ENCODE peak calls at places on chromosome 1, in seven cellular contexts. One of them, this sample, is unnamed.

GRCh38 chr1:11107541-11107940 is 7.9 kb upstream of the EXOSC10 start:
- DNase-seq in fibroblast of the conjunctiva: no peak
- DNase-seq in CD4-positive, alpha-beta memory T cell: no peak
- DNase-seq in GM18507: no peak
- DNase-seq in activated CD8-positive, alpha-beta memory T cell treated with anti-CD3 and anti-CD28 coated beads, Interleukin-2, amount 10 ng/mL, durations not matched to agents 7 days and 5 days: no peak
- DNase-seq in transverse colon: no peak
- DNase-seq in DMS 273 treated with DMSO at 0.1 percent for 48 hours: no peak
- DNase-seq in this sample: no peak

GRCh38 chr1:18452550-18452949 is 28.2 kb upstream of the KLHDC7A start:
- DNase-seq in fibroblast of the conjunctiva: no peak
- DNase-seq in CD4-positive, alpha-beta memory T cell: peak; percentile 6
- DNase-seq in GM18507: no peak
- DNase-seq in activated CD8-positive, alpha-beta memory T cell treated with anti-CD3 and anti-CD28 coated beads, Interleukin-2, amount 10 ng/mL, durations not matched to agents 7 days and 5 days: no peak
- DNase-seq in transverse colon: no peak
- DNase-seq in DMS 273 treated with DMSO at 0.1 percent for 48 hours: peak; percentile 21
- DNase-seq in this sample: no peak

GRCh38 chr1:20702416-20702815 is 15.4 kb downstream of the KIF17 start:
- DNase-seq in fibroblast of the conjunctiva: peak; percentile 6
- DNase-seq in CD4-positive, alpha-beta memory T cell: no peak
- DNase-seq in GM18507: no peak
- DNase-seq in activated CD8-positive, alpha-beta memory T cell treated with anti-CD3 and anti-CD28 coated beads, Interleukin-2, amount 10 ng/mL, durations not matched to agents 7 days and 5 days: no peak
- DNase-seq in transverse colon: no peak
- DNase-seq in DMS 273 treated with DMSO at 0.1 percent for 48 hours: no peak
- DNase-seq in this sample: no peak

GRCh38 chr1:241701483-241702290 is 49.6 kb downstream of the WDR64 start:
- DNase-seq in fibroblast of the conjunctiva: peak; percentile 51
- DNase-seq in CD4-positive, alpha-beta memory T cell: no peak
- DNase-seq in GM18507: no peak
- DNase-seq in activated CD8-positive, alpha-beta memory T cell treated with anti-CD3 and anti-CD28 coated beads, Interleukin-2, amount 10 ng/mL, durations not matched to agents 7 days and 5 days: no peak
- DNase-seq in transverse colon: no peak
- DNase-seq in DMS 273 treated with DMSO at 0.1 percent for 48 hours: no peak
- DNase-seq in this sample: no peak

GRCh38 chr1:171873664-171874063 is 32.4 kb downstream of the DNM3 start:
- DNase-seq in fibroblast of the conjunctiva: no peak
- DNase-seq in CD4-positive, alpha-beta memory T cell: no peak
- DNase-seq in GM18507: no peak
- DNase-seq in activated CD8-positive, alpha-beta memory T cell treated with anti-CD3 and anti-CD28 coated beads, Interleukin-2, amount 10 ng/mL, durations not matched to agents 7 days and 5 days: no peak
- DNase-seq in transverse colon: no peak
- DNase-seq in DMS 273 treated with DMSO at 0.1 percent for 48 hours: no peak
- DNase-seq in this sample: no peak

GRCh38 chr1:233790662-233791371 is 113.7 kb upstream of the SLC35F3 start:
- DNase-seq in fibroblast of the conjunctiva: peak; percentile 51
- DNase-seq in CD4-positive, alpha-beta memory T cell: peak; percentile 38
- DNase-seq in GM18507: peak; percentile 37
- DNase-seq in activated CD8-positive, alpha-beta memory T cell treated with anti-CD3 and anti-CD28 coated beads, Interleukin-2, amount 10 ng/mL, durations not matched to agents 7 days and 5 days: no peak
- DNase-seq in transverse colon: peak; percentile 11
- DNase-seq in DMS 273 treated with DMSO at 0.1 percent for 48 hours: peak; percentile 42
- DNase-seq in this sample: no peak

GRCh38 chr1:239098400-239099037 is 287.8 kb upstream of the CHRM3 start:
- DNase-seq in fibroblast of the conjunctiva: no peak
- DNase-seq in CD4-positive, alpha-beta memory T cell: no peak
- DNase-seq in GM18507: no peak
- DNase-seq in activated CD8-positive, alpha-beta memory T cell treated with anti-CD3 and anti-CD28 coated beads, Interleukin-2, amount 10 ng/mL, durations not matched to agents 7 days and 5 days: no peak
- DNase-seq in transverse colon: no peak
- DNase-seq in DMS 273 treated with DMSO at 0.1 percent for 48 hours: no peak
- DNase-seq in this sample: no peak

GRCh38 chr1:46284597-46285564 is 18.5 kb downstream of the LRRC41 start:
- DNase-seq in fibroblast of the conjunctiva: no peak
- DNase-seq in CD4-positive, alpha-beta memory T cell: no peak
- DNase-seq in GM18507: no peak
- DNase-seq in activated CD8-positive, alpha-beta memory T cell treated with anti-CD3 and anti-CD28 coated beads, Interleukin-2, amount 10 ng/mL, durations not matched to agents 7 days and 5 days: no peak
- DNase-seq in transverse colon: no peak
- DNase-seq in DMS 273 treated with DMSO at 0.1 percent for 48 hours: no peak
- DNase-seq in this sample: no peak

GRCh38 chr1:155320252-155320651 is 442 bp upstream of the RUSC1 start:
- DNase-seq in fibroblast of the conjunctiva: no peak
- DNase-seq in CD4-positive, alpha-beta memory T cell: no peak
- DNase-seq in GM18507: no peak
- DNase-seq in activated CD8-positive, alpha-beta memory T cell treated with anti-CD3 and anti-CD28 coated beads, Interleukin-2, amount 10 ng/mL, durations not matched to agents 7 days and 5 days: no peak
- DNase-seq in transverse colon: no peak
- DNase-seq in DMS 273 treated with DMSO at 0.1 percent for 48 hours: no peak
- DNase-seq in this sample: no peak

GRCh38 chr1:34929853-34930701 is 627 bp upstream of the DLGAP3 start:
- DNase-seq in fibroblast of the conjunctiva: no peak
- DNase-seq in CD4-positive, alpha-beta memory T cell: peak; percentile 0
- DNase-seq in GM18507: no peak
- DNase-seq in activated CD8-positive, alpha-beta memory T cell treated with anti-CD3 and anti-CD28 coated beads, Interleukin-2, amount 10 ng/mL, durations not matched to agents 7 days and 5 days: no peak
- DNase-seq in transverse colon: no peak
- DNase-seq in DMS 273 treated with DMSO at 0.1 percent for 48 hours: no peak
- DNase-seq in this sample: no peak

GRCh38 chr1:146012703-146013565 is 8.6 kb downstream of the HJV start:
- DNase-seq in fibroblast of the conjunctiva: peak; percentile 77
- DNase-seq in CD4-positive, alpha-beta memory T cell: peak; percentile 73
- DNase-seq in GM18507: peak; percentile 36
- DNase-seq in activated CD8-positive, alpha-beta memory T cell treated with anti-CD3 and anti-CD28 coated beads, Interleukin-2, amount 10 ng/mL, durations not matched to agents 7 days and 5 days: peak; percentile 75
- DNase-seq in transverse colon: no peak
- DNase-seq in DMS 273 treated with DMSO at 0.1 percent for 48 hours: peak; percentile 58
- DNase-seq in this sample: no peak

GRCh38 chr1:93331412-93331811 is 14.3 kb upstream of the DR1 start:
- DNase-seq in fibroblast of the conjunctiva: no peak
- DNase-seq in CD4-positive, alpha-beta memory T cell: no peak
- DNase-seq in GM18507: no peak
- DNase-seq in activated CD8-positive, alpha-beta memory T cell treated with anti-CD3 and anti-CD28 coated beads, Interleukin-2, amount 10 ng/mL, durations not matched to agents 7 days and 5 days: no peak
- DNase-seq in transverse colon: no peak
- DNase-seq in DMS 273 treated with DMSO at 0.1 percent for 48 hours: no peak
- DNase-seq in this sample: no peak

GRCh38 chr1:175075572-175076568 is 8.2 kb downstream of the TNN start:
- DNase-seq in fibroblast of the conjunctiva: no peak
- DNase-seq in CD4-positive, alpha-beta memory T cell: no peak
- DNase-seq in GM18507: no peak
- DNase-seq in activated CD8-positive, alpha-beta memory T cell treated with anti-CD3 and anti-CD28 coated beads, Interleukin-2, amount 10 ng/mL, durations not matched to agents 7 days and 5 days: peak; percentile 48
- DNase-seq in transverse colon: no peak
- DNase-seq in DMS 273 treated with DMSO at 0.1 percent for 48 hours: no peak
- DNase-seq in this sample: no peak

This sample was measured in right lobe of liver.